ENCODE peak calls at places on chromosome 22, in four cellular contexts. T is IMR-90; I is A549; J is CD4-positive, CD25-positive, alpha-beta regulatory T cell. A is an unnamed sample. For H3K4me1, the result is how much of the 10 kb centered on the place peaks cover.

GRCh38 chr22:17334983-17335382 is 34.3 kb upstream of the CECR2 start:
- DNase-seq in I (no peak), J (no peak), T (no peak), A (no peak)

GRCh38 chr22:21690401-21690801 is 24.6 kb downstream of the PPIL2 start:
- DNase-seq in T (no peak), J (no peak), I (no peak), A (no peak)

GRCh38 chr22:17777005-17777716 is 2.9 kb upstream of the BID start:
- DNase-seq in T (no peak), I (no peak), J (peak), A (peak)

GRCh38 chr22:39244496-39245129 is at the start of gene PDGFB:
- DNase-seq in I (peak), J (no peak), T (no peak), A (no peak)

GRCh38 chr22:47082505-47082904 is 320.1 kb downstream of the TBC1D22A start:
- DNase-seq in I (no peak), T (no peak), J (no peak), A (no peak)

GRCh38 chr22:31891366-31892079 is 52.8 kb upstream of the YWHAH start:
- DNase-seq in I (no peak), J (no peak), T (peak), A (no peak)

GRCh38 chr22:48666620-48667019 is 1161.1 kb downstream of the BRD1 start:
- DNase-seq in T (no peak), I (no peak), J (no peak), A (no peak)

GRCh38 chr22:35380013-35380412 is 883 bp upstream of the HMOX1 start:
- DNase-seq in J (no peak), I (no peak), T (peak), A (no peak)

GRCh38 chr22:40247976-40248375 is 70.3 kb downstream of the TNRC6B start:
- DNase-seq in J (peak), T (no peak), I (no peak), A (peak)

GRCh38 chr22:38345782-38346181 is 28.5 kb upstream of the CSNK1E start:
- DNase-seq in T (no peak), J (no peak), I (no peak), A (no peak)

GRCh38 chr22:27128461-27129080 is 471.2 kb downstream of the MIAT start:
- DNase-seq in T (no peak), I (no peak), J (no peak), A (no peak)

GRCh38 chr22:43207386-43207785 is 20.5 kb upstream of the TTLL12 start:
- DNase-seq in J (no peak), T (no peak), I (no peak), A (no peak)

GRCh38 chr22:10741210-10741609 is 4786.8 kb upstream of the OR11H1 start:
- DNase-seq in J (no peak), T (no peak), I (no peak), A (no peak)

GRCh38 chr22:46966495-46966845 is 204.0 kb downstream of the TBC1D22A start:
- DNase-seq in I (no peak), J (no peak), T (peak), A (no peak)

GRCh38 chr22:22848364-22848866 is 39.2 kb upstream of the IGLL5 start:
- DNase-seq in I (peak), J (peak), T (peak), A (peak)

GRCh38 chr22:49929553-49929979 is 11.1 kb downstream of the CRELD2 start:
- DNase-seq in J (peak), T (no peak), I (no peak), A (peak)

GRCh38 chr22:42892571-42893316 is 35.7 kb upstream of the ARFGAP3 start:
- DNase-seq in J (no peak), T (no peak), I (no peak), A (no peak)

DNA sequence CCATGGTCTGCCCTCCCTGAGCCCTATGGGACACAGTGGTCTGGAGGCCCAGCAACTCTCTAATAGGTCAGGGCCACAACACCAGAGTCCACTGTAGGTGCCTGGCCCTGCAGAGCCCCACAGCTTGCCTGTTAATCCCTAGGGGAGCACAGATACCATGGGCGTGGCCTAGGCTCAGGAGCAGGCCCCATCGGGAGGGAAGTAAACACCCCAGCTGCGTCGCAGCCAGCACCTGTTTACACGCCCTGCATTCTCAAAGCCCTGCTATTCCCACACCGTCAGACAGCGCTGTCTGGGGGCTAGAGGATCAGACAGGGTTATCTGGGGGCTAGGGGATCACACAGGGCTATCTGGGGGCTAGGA is 2.5 kb downstream of the KCTD17 start:
- DNase-seq in J (no peak), I (no peak), T (no peak), A (no peak)
- H3K4me1 ChIP-seq in J (under half), I (under half), T (under half), A (under half)

GRCh38 chr22:19434829-19435580 is 2.7 kb downstream of the MRPL40 start:
- DNase-seq in I (no peak), J (no peak), T (no peak), A (no peak)
- H3K27ac ChIP-seq in I (no peak), J (no peak), T (no peak), A (no peak)

GRCh38 chr22:45211848-45212247 is 28.8 kb downstream of the KIAA0930 start:
- DNase-seq in T (no peak), J (no peak), I (peak), A (no peak)

GRCh38 chr22:45212992-45213751 is 27.5 kb downstream of the KIAA0930 start:
- DNase-seq in J (no peak), I (no peak), T (peak), A (no peak)

GRCh38 chr22:45211435-45211834 is 29.3 kb downstream of the KIAA0930 start:
- DNase-seq in J (no peak), I (no peak), T (no peak), A (no peak)

GRCh38 chr22:45210577-45211431 is 29.9 kb downstream of the KIAA0930 start:
- DNase-seq in T (no peak), J (no peak), I (no peak), A (no peak)

GRCh38 chr22:45212306-45212709 is 28.4 kb downstream of the KIAA0930 start:
- DNase-seq in J (no peak), I (peak), T (peak), A (no peak)
- H3K4me1 ChIP-seq in J (under half), I (under half), T (under half), A (under half)

GRCh38 chr22:30884211-30885000 is 84.2 kb downstream of the MORC2 start:
- DNase-seq in J (no peak), I (no peak), T (no peak), A (no peak)

GRCh38 chr22:30883586-30884145 is 84.9 kb downstream of the MORC2 start:
- DNase-seq in I (no peak), T (no peak), J (no peak), A (no peak)

GRCh38 chr22:30882181-30882771 is 86.3 kb downstream of the MORC2 start:
- DNase-seq in T (no peak), I (no peak), J (no peak), A (no peak)

GRCh38 chr22:30881361-30882180 is 87.0 kb downstream of the MORC2 start:
- DNase-seq in T (no peak), I (peak), J (no peak), A (no peak)

GRCh38 chr22:30882974-30883533 is 85.5 kb downstream of the MORC2 start:
- DNase-seq in J (no peak), I (no peak), T (no peak), A (no peak)
- H3K27ac ChIP-seq in J (no peak), I (no peak), T (no peak), A (no peak)

GRCh38 chr22:30056015-30056414 is 24.2 kb upstream of the HORMAD2 start:
- DNase-seq in I (no peak), J (no peak), T (no peak), A (no peak)

GRCh38 chr22:30048711-30049110 is 31.6 kb upstream of the HORMAD2 start:
- DNase-seq in T (peak), I (no peak), J (no peak), A (no peak)

GRCh38 chr22:30054764-30055069 is 25.5 kb upstream of the HORMAD2 start:
- DNase-seq in J (no peak), I (no peak), T (no peak), A (no peak)

GRCh38 chr22:30057375-30057774 is 22.9 kb upstream of the HORMAD2 start:
- DNase-seq in J (no peak), I (no peak), T (no peak), A (no peak)

DNA sequence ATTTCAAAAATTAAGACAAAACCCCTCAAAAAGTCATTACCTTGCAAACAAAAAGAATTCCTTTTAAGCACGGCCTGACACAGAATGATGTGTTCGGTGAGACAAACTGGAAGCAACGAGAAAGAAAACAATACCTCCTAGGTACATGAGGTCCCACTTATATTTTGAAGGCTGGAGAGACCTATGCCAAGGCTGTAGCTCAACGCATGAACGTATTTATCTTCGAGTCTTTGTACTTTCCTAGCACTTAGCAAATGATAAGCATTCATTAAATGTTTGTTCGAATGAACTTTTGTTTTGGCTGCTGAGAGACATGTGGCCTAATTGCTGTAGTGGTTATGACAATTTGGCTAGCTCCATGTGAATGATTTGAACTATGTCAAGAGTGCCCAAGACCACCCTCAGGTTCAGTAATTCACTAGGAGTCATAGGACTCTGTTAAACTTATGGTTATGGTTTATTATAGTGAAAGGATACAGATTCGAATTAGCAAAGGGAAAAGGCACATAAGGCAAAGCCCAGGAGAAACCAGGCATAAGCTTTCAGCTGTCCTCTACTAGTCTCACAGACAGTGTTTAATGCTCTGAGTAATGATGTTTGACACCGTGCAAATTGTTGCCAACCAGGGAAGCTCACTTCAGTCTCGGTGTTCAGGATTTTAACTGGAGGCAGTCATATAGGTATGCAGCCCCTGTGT is 26.0 kb upstream of the HORMAD2 start:
- DNase-seq in I (no peak), T (no peak), J (no peak), A (no peak)
- H3K4me1 ChIP-seq in I (under half), T (under half), J (under half), A (under half)

GRCh38 chr22:41847300-41847699 is 14.4 kb downstream of the SREBF2 start:
- DNase-seq in T (no peak), I (no peak), J (no peak), A (no peak)
- H3K27ac ChIP-seq in T (no peak), I (no peak), J (no peak), A (no peak)

GRCh38 chr22:30289126-30289979 is at the start of gene CASTOR1:
- DNase-seq in J (peak), I (peak), T (peak), A (peak)
- H3K4me1 ChIP-seq in J (under half), I (under half), T (under half), A (under half)

A was measured in CD8-positive, alpha-beta T cell.